ENCODE peak calls at places on chromosome 5, in four cellular contexts. One of them, this sample, is unnamed.

GRCh38 chr5:32276173-32276853 is 36.4 kb downstream of the MTMR12 start:
- DNase-seq in spleen: no peak
- DNase-seq in mesothelial cell of epicardium: no peak
- DNase-seq in ovary: no peak
- DNase-seq in this sample: no peak

GRCh38 chr5:14557840-14558239 is 23.8 kb upstream of the OTULINL start:
- DNase-seq in spleen: no peak
- DNase-seq in mesothelial cell of epicardium: no peak
- DNase-seq in ovary: no peak
- DNase-seq in this sample: no peak

GRCh38 chr5:42517164-42517563 is 93.9 kb downstream of the GHR start:
- DNase-seq in spleen: no peak
- DNase-seq in mesothelial cell of epicardium: no peak
- DNase-seq in ovary: no peak
- DNase-seq in this sample: no peak

GRCh38 chr5:36778336-36778735 is 98.2 kb upstream of the NIPBL start:
- DNase-seq in spleen: no peak
- DNase-seq in mesothelial cell of epicardium: no peak
- DNase-seq in ovary: no peak
- DNase-seq in this sample: no peak

GRCh38 chr5:37889612-37890317 is 49.9 kb upstream of the GDNF start:
- DNase-seq in spleen: no peak
- DNase-seq in mesothelial cell of epicardium: no peak
- DNase-seq in ovary: no peak
- DNase-seq in this sample: no peak

GRCh38 chr5:143309661-143310431 is 93.6 kb downstream of the NR3C1 start:
- DNase-seq in spleen: no peak
- DNase-seq in mesothelial cell of epicardium: no peak
- DNase-seq in ovary: no peak
- DNase-seq in this sample: no peak

GRCh38 chr5:32325067-32325466 is 12.3 kb upstream of the MTMR12 start:
- DNase-seq in spleen: no peak
- DNase-seq in mesothelial cell of epicardium: no peak
- DNase-seq in ovary: no peak
- DNase-seq in this sample: no peak

GRCh38 chr5:171596391-171596878 is 177.0 kb downstream of the FGF18 start:
- DNase-seq in spleen: no peak
- DNase-seq in mesothelial cell of epicardium: no peak
- DNase-seq in ovary: no peak
- DNase-seq in this sample: peak; percentile 53

GRCh38 chr5:158538506-158539074 is 561.1 kb downstream of the EBF1 start:
- DNase-seq in spleen: no peak
- DNase-seq in mesothelial cell of epicardium: no peak
- DNase-seq in ovary: no peak
- DNase-seq in this sample: no peak

GRCh38 chr5:142685418-142686209 is at the start of gene FGF1:
- DNase-seq in spleen: no peak
- DNase-seq in mesothelial cell of epicardium: no peak
- DNase-seq in ovary: no peak
- DNase-seq in this sample: no peak

GRCh38 chr5:100654895-100655294 is 119.7 kb downstream of the FAM174A start:
- DNase-seq in spleen: no peak
- DNase-seq in mesothelial cell of epicardium: no peak
- DNase-seq in ovary: no peak
- DNase-seq in this sample: no peak

GRCh38 chr5:146051678-146052077 is 53.7 kb downstream of the PLAC8L1 start:
- DNase-seq in spleen: no peak
- DNase-seq in mesothelial cell of epicardium: no peak
- DNase-seq in ovary: no peak
- DNase-seq in this sample: no peak

GRCh38 chr5:136132087-136132486 is 558 bp upstream of the SMAD5 start:
- DNase-seq in spleen: peak; percentile 78
- DNase-seq in mesothelial cell of epicardium: no peak
- DNase-seq in ovary: peak; percentile 41
- DNase-seq in this sample: no peak

GRCh38 chr5:78586251-78586650 is 62.3 kb downstream of the LHFPL2 start:
- DNase-seq in spleen: no peak
- DNase-seq in mesothelial cell of epicardium: no peak
- DNase-seq in ovary: no peak
- DNase-seq in this sample: no peak

GRCh38 chr5:89277791-89278190 is 394.8 kb upstream of the MEF2C start:
- DNase-seq in spleen: no peak
- DNase-seq in mesothelial cell of epicardium: no peak
- DNase-seq in ovary: no peak
- DNase-seq in this sample: no peak

GRCh38 chr5:131795879-131796792 is 681 bp downstream of the FNIP1 start:
- DNase-seq in spleen: peak; percentile 93
- DNase-seq in mesothelial cell of epicardium: peak; percentile 30
- DNase-seq in ovary: peak; percentile 77
- DNase-seq in this sample: peak; percentile 92

GRCh38 chr5:66362021-66362420 is 217.9 kb downstream of the SREK1 start:
- DNase-seq in spleen: no peak
- DNase-seq in mesothelial cell of epicardium: no peak
- DNase-seq in ovary: no peak
- DNase-seq in this sample: no peak

GRCh38 chr5:52177193-52177592 is 610.5 kb upstream of the ITGA1 start:
- DNase-seq in spleen: no peak
- DNase-seq in mesothelial cell of epicardium: no peak
- DNase-seq in ovary: no peak
- DNase-seq in this sample: no peak

GRCh38 chr5:158884827-158885512 is 214.7 kb downstream of the EBF1 start:
- DNase-seq in spleen: no peak
- DNase-seq in mesothelial cell of epicardium: no peak
- DNase-seq in ovary: no peak
- DNase-seq in this sample: no peak

GRCh38 chr5:60959156-60959555 is 14.2 kb downstream of the NDUFAF2 start:
- DNase-seq in spleen: no peak
- DNase-seq in mesothelial cell of epicardium: no peak
- DNase-seq in ovary: no peak
- DNase-seq in this sample: no peak

GRCh38 chr5:181052526-181052927 is 12.5 kb downstream of the BTNL9 start:
- DNase-seq in spleen: peak; percentile 80
- DNase-seq in mesothelial cell of epicardium: no peak
- DNase-seq in ovary: peak; percentile 23
- DNase-seq in this sample: no peak

GRCh38 chr5:59813761-59814562 is 79.6 kb downstream of the PDE4D start:
- DNase-seq in spleen: no peak
- DNase-seq in mesothelial cell of epicardium: no peak
- DNase-seq in ovary: no peak
- DNase-seq in this sample: no peak

GRCh38 chr5:168114444-168115017 is 176.9 kb upstream of the WWC1 start:
- DNase-seq in spleen: no peak
- DNase-seq in mesothelial cell of epicardium: no peak
- DNase-seq in ovary: no peak
- DNase-seq in this sample: no peak

GRCh38 chr5:177553671-177554429 is 513 bp downstream of the FAM193B start:
- DNase-seq in spleen: peak; percentile 92
- DNase-seq in mesothelial cell of epicardium: peak; percentile 36
- DNase-seq in ovary: peak; percentile 66
- DNase-seq in this sample: peak; percentile 87

DNA sequence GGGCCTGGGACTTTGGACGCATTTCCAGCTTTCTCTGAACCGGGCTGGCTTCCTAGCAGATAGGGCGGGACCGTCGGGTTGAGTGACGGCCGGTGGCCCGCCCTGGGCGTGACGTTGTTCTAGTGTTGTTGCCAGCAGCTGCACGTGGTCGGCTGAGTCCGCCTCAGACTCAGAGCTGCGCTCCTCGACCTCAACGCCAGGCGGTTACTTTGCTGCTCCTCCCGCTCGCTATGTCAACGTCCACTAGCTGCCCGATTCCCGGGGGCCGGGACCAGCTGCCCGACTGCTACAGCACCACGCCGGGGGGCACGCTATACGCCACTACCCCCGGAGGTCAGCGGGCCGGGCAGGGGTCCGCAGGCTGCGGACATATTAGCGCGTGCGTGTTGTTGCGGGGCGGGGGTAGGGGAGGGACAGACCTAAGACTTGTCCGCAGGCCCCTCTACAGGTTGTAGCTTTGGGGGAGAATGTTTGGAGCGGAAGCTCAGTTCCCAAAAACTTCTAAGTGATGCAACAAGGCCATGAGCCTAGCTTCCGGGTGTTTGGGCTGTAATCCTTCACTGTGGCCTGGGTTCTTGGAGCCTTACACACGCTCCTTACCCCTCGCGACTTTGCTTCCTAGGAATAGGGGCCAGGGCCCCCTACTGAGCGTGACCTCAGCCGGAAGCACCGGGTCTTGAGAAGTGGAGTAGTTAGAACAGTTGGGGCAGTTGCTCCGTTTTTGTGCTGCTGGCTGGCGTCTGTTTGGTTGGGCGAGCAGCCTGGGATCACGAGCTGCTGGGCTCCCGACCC is at the start of gene EIF4EBP3:
- DNase-seq in spleen: peak; percentile 98
- DNase-seq in mesothelial cell of epicardium: peak; percentile 86
- DNase-seq in ovary: peak; percentile 99
- DNase-seq in this sample: peak; percentile 99
- TF ChIP-seq CTCF in spleen: peak; percentile 84
- TF ChIP-seq CTCF in mesothelial cell of epicardium: peak; percentile 63
- TF ChIP-seq CTCF in ovary: peak; percentile 92
- TF ChIP-seq CTCF in this sample: peak; percentile 48

DNA sequence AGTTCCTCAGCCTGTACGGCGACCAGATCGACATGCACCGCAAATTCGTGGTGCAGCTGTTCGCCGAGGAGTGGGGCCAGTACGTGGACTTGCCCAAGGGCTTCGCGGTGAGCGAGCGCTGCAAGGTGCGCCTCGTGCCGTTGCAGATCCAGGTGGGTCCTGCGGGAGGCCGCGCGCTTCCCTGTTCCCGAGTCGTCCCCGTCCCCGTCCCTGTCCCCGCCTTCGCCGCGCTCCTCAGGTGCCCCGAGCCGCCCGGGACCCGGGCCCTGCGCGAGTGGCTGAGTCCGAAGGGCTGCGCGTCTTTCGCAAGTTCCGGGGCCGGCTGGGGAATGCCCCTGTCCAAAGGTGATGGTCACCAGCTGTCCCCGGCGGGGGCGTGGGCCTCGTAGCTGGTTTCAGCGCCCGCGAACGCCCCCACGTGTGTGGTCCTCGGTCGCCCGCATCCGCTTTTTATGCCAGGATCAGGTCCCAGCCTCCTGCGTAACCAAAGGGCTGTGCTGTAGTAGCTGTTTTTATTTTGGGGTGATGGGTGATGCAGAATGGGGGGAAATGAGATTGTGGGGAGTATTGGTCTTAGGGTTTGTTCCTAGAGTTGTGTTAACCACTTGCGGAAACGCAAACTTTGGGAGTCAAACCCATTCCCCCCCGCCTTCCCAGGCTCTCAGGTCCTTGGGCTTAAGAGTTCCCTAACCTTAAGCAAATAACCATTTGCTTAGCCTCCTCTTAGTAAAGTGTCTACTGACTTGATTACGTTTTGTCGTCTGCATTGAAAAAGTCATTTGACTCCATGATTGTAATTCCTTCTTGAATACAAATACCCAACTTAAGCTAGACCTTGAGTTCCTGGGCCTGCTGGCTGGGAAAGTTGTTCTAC is 612 bp downstream of the ISOC1 start:
- DNase-seq in spleen: peak; percentile 93
- DNase-seq in mesothelial cell of epicardium: peak; percentile 46
- DNase-seq in ovary: peak; percentile 76
- DNase-seq in this sample: peak; percentile 92
- TF ChIP-seq CTCF in spleen: no peak
- TF ChIP-seq CTCF in mesothelial cell of epicardium: no peak
- TF ChIP-seq CTCF in ovary: no peak
- TF ChIP-seq CTCF in this sample: no peak

GRCh38 chr5:74324556-74324955 is 316.0 kb downstream of the ENC1 start:
- DNase-seq in spleen: no peak
- DNase-seq in mesothelial cell of epicardium: no peak
- DNase-seq in ovary: no peak
- DNase-seq in this sample: no peak

GRCh38 chr5:74325866-74326265 is 314.7 kb downstream of the ENC1 start:
- DNase-seq in spleen: no peak
- DNase-seq in mesothelial cell of epicardium: no peak
- DNase-seq in ovary: no peak
- DNase-seq in this sample: no peak

GRCh38 chr5:74327339-74327685 is 313.2 kb downstream of the ENC1 start:
- DNase-seq in spleen: no peak
- DNase-seq in mesothelial cell of epicardium: no peak
- DNase-seq in ovary: no peak
- DNase-seq in this sample: no peak

GRCh38 chr5:74328221-74328630 is 312.3 kb downstream of the ENC1 start:
- DNase-seq in spleen: no peak
- DNase-seq in mesothelial cell of epicardium: no peak
- DNase-seq in ovary: no peak
- DNase-seq in this sample: no peak

DNA sequence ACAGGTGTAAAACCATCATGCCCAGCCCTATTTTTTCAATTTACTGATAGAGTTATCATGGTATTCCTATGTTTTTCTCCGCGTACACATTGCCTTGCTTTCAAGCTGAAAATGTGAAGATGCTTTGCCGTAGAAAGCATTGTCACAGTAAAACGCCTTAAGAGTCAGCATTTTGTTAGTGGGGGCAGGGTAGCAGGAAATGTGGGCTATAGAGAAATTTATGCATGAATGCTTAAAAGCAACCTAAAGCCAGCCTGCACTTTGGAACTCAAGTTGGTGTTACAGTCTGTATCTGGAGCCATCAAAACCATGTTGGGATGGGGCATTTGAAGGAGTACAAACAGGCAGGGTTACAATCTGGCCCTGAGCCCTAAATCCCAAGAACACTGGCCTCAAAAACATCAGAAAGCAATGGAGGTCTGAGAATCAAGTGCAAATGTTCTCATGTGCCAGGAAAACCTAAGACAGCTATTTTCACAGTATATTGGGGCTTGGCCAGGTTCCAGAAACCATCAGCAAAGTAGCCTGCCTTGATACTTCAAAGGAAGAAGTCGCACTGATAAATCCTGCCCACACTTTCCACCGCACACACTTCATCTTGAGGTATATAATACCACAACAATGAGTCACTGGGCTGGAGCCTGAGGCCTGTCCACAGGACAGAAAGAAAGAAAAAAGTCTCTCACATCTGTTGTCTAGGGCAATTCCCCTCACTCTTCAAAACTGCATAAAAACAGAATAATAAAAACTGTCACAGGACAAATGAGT is 313.8 kb downstream of the ENC1 start:
- DNase-seq in spleen: no peak
- DNase-seq in mesothelial cell of epicardium: peak; percentile 75
- DNase-seq in ovary: no peak
- DNase-seq in this sample: no peak
- TF ChIP-seq CTCF in spleen: no peak
- TF ChIP-seq CTCF in mesothelial cell of epicardium: no peak
- TF ChIP-seq CTCF in ovary: no peak
- TF ChIP-seq CTCF in this sample: no peak

GRCh38 chr5:75265731-75266130 is 29.1 kb upstream of the ANKRD31 start:
- DNase-seq in spleen: no peak
- DNase-seq in mesothelial cell of epicardium: no peak
- DNase-seq in ovary: no peak
- DNase-seq in this sample: no peak
- TF ChIP-seq CTCF in spleen: no peak
- TF ChIP-seq CTCF in mesothelial cell of epicardium: peak; percentile 40
- TF ChIP-seq CTCF in ovary: no peak
- TF ChIP-seq CTCF in this sample: peak; percentile 47

GRCh38 chr5:74275204-74275992 is 365.1 kb downstream of the ENC1 start:
- DNase-seq in spleen: no peak
- DNase-seq in mesothelial cell of epicardium: no peak
- DNase-seq in ovary: no peak
- DNase-seq in this sample: no peak

GRCh38 chr5:74272019-74272775 is 368.3 kb downstream of the ENC1 start:
- DNase-seq in spleen: no peak
- DNase-seq in mesothelial cell of epicardium: no peak
- DNase-seq in ovary: no peak
- DNase-seq in this sample: no peak

GRCh38 chr5:74272831-74273545 is 367.5 kb downstream of the ENC1 start:
- DNase-seq in spleen: no peak
- DNase-seq in mesothelial cell of epicardium: no peak
- DNase-seq in ovary: no peak
- DNase-seq in this sample: no peak
- TF ChIP-seq CTCF in spleen: no peak
- TF ChIP-seq CTCF in mesothelial cell of epicardium: no peak
- TF ChIP-seq CTCF in ovary: no peak
- TF ChIP-seq CTCF in this sample: no peak